ENCODE peak calls at places on chromosomes 16 and 17, in five cellular contexts. J, D, L, T and O are unnamed samples.

GRCh38 chr17:49260011-49260921 is 29.7 kb upstream of the PHOSPHO1 start:
- DNase-seq in D (peak), T (peak), L (no peak), J (peak), O (peak)

GRCh38 chr17:77375526-77375916 is 234.8 kb downstream of the SEC14L1 start:
- DNase-seq in T (no peak), D (no peak), L (no peak), J (no peak), O (no peak)

GRCh38 chr17:68491381-68491849 is 20.8 kb upstream of the PRKAR1A start:
- DNase-seq in D (no peak), L (peak), J (no peak), T (no peak), O (no peak)

GRCh38 chr16:77043076-77043475 is 147.9 kb upstream of the MON1B start:
- DNase-seq in L (no peak), T (peak), J (no peak), D (peak), O (peak)

GRCh38 chr16:86783626-86784266 is 205.4 kb downstream of the FOXL1 start:
- DNase-seq in L (peak), D (peak), J (no peak), T (no peak), O (no peak)

GRCh38 chr16:10663744-10664143 is 31.0 kb downstream of the TEKT5 start:
- DNase-seq in L (no peak), D (no peak), J (no peak), T (no peak), O (no peak)

GRCh38 chr17:44119798-44120197 is 3.6 kb downstream of the HDAC5 start:
- DNase-seq in T (no peak), L (no peak), J (no peak), D (no peak), O (no peak)

GRCh38 chr17:9072626-9073339 is 51.5 kb downstream of the NTN1 start:
- DNase-seq in T (no peak), L (peak), D (peak), J (no peak), O (no peak)

GRCh38 chr17:77304746-77305473 is 164.1 kb downstream of the SEC14L1 start:
- DNase-seq in T (no peak), L (no peak), J (no peak), D (no peak), O (no peak)

GRCh38 chr16:27401768-27402568 is at the start of gene IL21R:
- DNase-seq in J (peak), L (no peak), D (peak), T (no peak), O (no peak)

GRCh38 chr16:85415196-85415988 is 197.7 kb upstream of the GSE1 start:
- DNase-seq in L (no peak), T (no peak), D (no peak), J (no peak), O (no peak)

GRCh38 chr16:4610011-4611005 is 4.4 kb downstream of the UBALD1 start:
- DNase-seq in D (no peak), J (no peak), L (no peak), T (no peak), O (no peak)

GRCh38 chr17:7173687-7174602 is 5.2 kb downstream of the ASGR1 start:
- DNase-seq in T (no peak), D (no peak), L (no peak), J (peak), O (no peak)

GRCh38 chr16:53925011-53925410 is 221.1 kb downstream of the FTO start:
- DNase-seq in J (peak), L (no peak), D (no peak), T (no peak), O (no peak)

GRCh38 chr16:78444-79145 is 570 bp downstream of the MPG start:
- DNase-seq in J (no peak), T (no peak), D (peak), L (no peak), O (no peak)

GRCh38 chr17:35088911-35089845 is 25.7 kb upstream of the RFFL start:
- DNase-seq in T (peak), J (peak), L (peak), D (peak), O (peak)

GRCh38 chr17:45755050-45755449 is 29.1 kb upstream of the CRHR1 start:
- DNase-seq in T (no peak), J (no peak), D (no peak), L (no peak), O (no peak)

GRCh38 chr17:45353047-45353446 is 36.2 kb upstream of the MAP3K14 start:
- DNase-seq in J (no peak), D (no peak), L (no peak), T (no peak), O (no peak)

GRCh38 chr17:57924677-57925076 is 30.5 kb downstream of the CUEDC1 start:
- DNase-seq in D (no peak), J (no peak), L (peak), T (no peak), O (no peak)

GRCh38 chr16:424033-424622 is 1.3 kb upstream of the RAB11FIP3 start:
- DNase-seq in L (peak), T (no peak), J (peak), D (peak), O (peak)

GRCh38 chr16:49000594-49000993 is 281.0 kb downstream of the CBLN1 start:
- DNase-seq in L (no peak), D (no peak), J (peak), T (no peak), O (no peak)

GRCh38 chr17:81003711-81004335 is 12.2 kb downstream of the CHMP6 start:
- DNase-seq in D (no peak), J (no peak), L (no peak), T (no peak), O (no peak)

GRCh38 chr16:70685061-70685937 is 554 bp downstream of the MTSS2 start:
- DNase-seq in L (no peak), D (no peak), T (peak), J (no peak), O (no peak)

GRCh38 chr16:81537721-81538561 is 93.3 kb downstream of the CMIP start:
- DNase-seq in J (no peak), L (no peak), D (no peak), T (no peak), O (no peak)

GRCh38 chr17:40931311-40931710 is 6.1 kb downstream of the KRT23 start:
- DNase-seq in T (no peak), L (no peak), D (no peak), J (no peak), O (no peak)

GRCh38 chr17:57954421-57955182 is 610 bp downstream of the CUEDC1 start:
- DNase-seq in D (peak), L (peak), T (peak), J (peak), O (peak)

GRCh38 chr16:11326084-11326736 is 19.0 kb upstream of the RMI2 start:
- DNase-seq in J (no peak), D (peak), L (no peak), T (no peak), O (no peak)

GRCh38 chr16:1564325-1564724 is 30.9 kb downstream of the TMEM204 start:
- DNase-seq in L (no peak), D (no peak), J (no peak), T (peak), O (no peak)

GRCh38 chr17:50052241-50052788 is 3.6 kb upstream of the ITGA3 start:
- DNase-seq in T (no peak), L (no peak), J (no peak), D (no peak), O (no peak)